ENCODE peak calls at places on chromosomes 13 and 19, in six cellular contexts. K is colonic mucosa; Z is A549; V is RWPE1; D is uterus; Q is CD8-positive, alpha-beta T cell. G is an unnamed sample.
A peak's percentile ranks its signal among the peaks of the same experiment; 100 is the strongest.

GRCh38 chr13:77789386-77789785 is 91.9 kb downstream of the SLAIN1 start:
- DNase-seq in Z (no peak), D (no peak), V (no peak), Q (no peak), K (no peak), G (no peak)

GRCh38 chr13:38417727-38418126 is 68.1 kb downstream of the UFM1 start:
- DNase-seq in V (peak; percentile 44), D (no peak), Q (no peak), K (no peak), Z (peak; percentile 5), G (no peak)

GRCh38 chr13:40568672-40569350 is 97.6 kb downstream of the FOXO1 start:
- DNase-seq in Q (no peak), D (no peak), Z (no peak), V (no peak), K (no peak), G (no peak)

GRCh38 chr19:11797491-11797890 is 832 bp upstream of the ZNF491 start:
- DNase-seq in Q (peak; percentile 84), D (peak; percentile 81), V (peak; percentile 93), Z (peak; percentile 18), K (peak; percentile 96), G (peak; percentile 93)

GRCh38 chr13:90299238-90299637 is 1048.2 kb upstream of the MIR17HG start:
- DNase-seq in D (no peak), V (no peak), Z (no peak), K (no peak), Q (no peak), G (no peak)

GRCh38 chr13:107395927-107396757 is 819.2 kb downstream of the LIG4 start:
- DNase-seq in V (no peak), K (no peak), D (no peak), Z (no peak), Q (no peak), G (no peak)

GRCh38 chr19:5314012-5314906 is 26.4 kb downstream of the PTPRS start:
- DNase-seq in Q (no peak), K (no peak), V (peak; percentile 38), Z (peak; percentile 71), D (no peak), G (no peak)

GRCh38 chr13:34361528-34361927 is 543.6 kb downstream of the RFC3 start:
- DNase-seq in Q (no peak), V (no peak), K (no peak), D (no peak), Z (no peak), G (no peak)

GRCh38 chr13:111431241-111431640 is 110.8 kb downstream of the TEX29 start:
- DNase-seq in K (no peak), V (no peak), Q (no peak), D (no peak), Z (no peak), G (no peak)

GRCh38 chr13:44218501-44219240 is 155.0 kb upstream of the SERP2 start:
- DNase-seq in D (peak; percentile 59), V (no peak), Z (no peak), K (peak; percentile 60), Q (no peak), G (no peak)

DNA sequence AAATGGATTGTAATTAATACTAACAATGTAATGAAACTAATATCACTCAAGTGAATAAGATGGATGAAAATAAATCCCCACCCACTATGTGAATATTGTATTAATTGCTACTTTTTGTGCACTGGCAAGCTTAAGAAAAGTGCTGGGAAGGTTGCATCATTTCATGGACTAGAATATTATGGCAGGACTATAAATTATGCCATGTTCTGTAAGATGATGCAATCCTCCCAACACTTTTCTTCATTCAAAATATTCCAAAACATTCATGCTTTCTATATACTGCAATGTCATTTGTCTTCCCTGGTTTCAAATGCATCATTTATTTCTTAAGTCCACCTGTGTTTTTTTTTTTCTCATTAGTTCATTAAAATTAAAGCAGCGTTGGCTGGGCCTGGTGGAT is 457.5 kb upstream of the GPC6 start:
- DNase-seq in V (no peak), Z (no peak), D (no peak), Q (no peak), K (no peak), G (no peak)
- H3K27ac ChIP-seq in V (no peak overlapping the region), Z (no peak overlapping the region), D (no peak overlapping the region), Q (no peak overlapping the region), K (no peak overlapping the region), G (no peak overlapping the region)

DNA sequence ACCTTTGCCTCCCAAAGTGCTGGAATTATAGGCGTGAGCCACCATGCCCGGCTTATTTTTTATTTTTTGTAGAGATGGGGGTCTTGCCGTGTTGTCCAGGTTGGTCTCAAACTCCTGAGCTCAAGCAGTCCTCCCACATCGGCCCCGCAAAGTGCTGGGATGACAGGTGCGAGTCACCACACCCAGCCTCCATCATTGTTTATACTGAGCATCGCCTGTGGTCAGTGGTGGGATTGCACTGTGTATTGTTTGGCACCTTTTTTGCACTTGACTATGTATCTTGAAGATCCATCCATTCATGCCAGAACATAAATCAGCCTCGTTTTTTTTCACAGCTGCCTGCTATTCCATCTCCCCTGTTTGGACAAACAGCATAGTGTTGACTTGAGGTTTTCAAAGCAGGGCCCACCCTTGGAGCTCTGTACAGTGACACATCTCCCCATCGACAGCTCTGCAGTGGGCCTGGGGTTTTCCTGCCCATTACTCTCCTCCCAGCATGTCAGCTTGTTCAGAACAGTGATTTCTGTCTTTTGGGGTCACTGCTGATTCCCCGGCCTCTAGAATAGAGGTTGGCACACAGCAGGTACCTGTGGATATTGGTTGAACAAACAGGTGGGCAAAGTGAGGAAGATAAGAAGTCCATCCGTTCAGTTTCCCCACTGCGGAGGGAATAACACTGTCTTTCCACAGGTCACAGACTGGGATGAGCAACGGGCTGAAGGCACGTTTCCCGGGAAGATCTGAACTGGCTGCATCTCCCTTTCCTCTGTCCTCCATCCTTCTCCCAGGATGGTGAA is 8.2 kb upstream of the UPK1A start:
- DNase-seq in Z (peak; percentile 50), Q (no peak), V (no peak), K (no peak), D (no peak), G (no peak)
- TF ChIP-seq CTCF in Z (no peak), Q (no peak), V (no peak), K (no peak), D (no peak), G (peak; percentile 20)

DNA sequence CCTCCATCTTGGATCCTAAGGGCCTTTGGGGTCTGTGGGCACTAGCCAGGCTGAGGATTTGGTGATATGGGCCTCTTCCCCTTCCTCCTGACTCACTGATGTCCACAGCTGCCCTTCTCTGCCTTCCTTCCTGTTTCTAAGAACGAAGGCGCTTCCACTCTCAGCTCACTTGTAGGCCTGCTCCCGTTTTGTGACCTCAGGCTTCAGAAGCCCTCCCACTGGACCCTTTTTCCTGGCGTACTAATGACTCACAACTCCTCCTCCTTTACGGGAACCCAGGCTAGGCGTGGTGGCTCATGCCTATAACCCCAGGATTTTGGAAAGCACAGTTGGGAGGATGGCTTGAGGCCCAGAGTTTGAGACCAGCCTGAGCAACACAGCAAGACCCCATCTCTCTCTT is 55.6 kb downstream of the TMED1 start:
- DNase-seq in Q (no peak), D (no peak), Z (no peak), K (no peak), V (no peak), G (peak; percentile 21)
- H3K27ac ChIP-seq in Q (no peak overlapping the region), D (peak overlapping the region; percentile 50), Z (no peak overlapping the region), K (peak overlapping the region; percentile 65), V (peak overlapping the region; percentile 55), G (no peak overlapping the region)

GRCh38 chr19:23273022-23273593 is 22.9 kb upstream of the ZNF724 start:
- DNase-seq in V (no peak), D (no peak), Z (no peak), Q (no peak), K (peak; percentile 50), G (no peak)
- TF ChIP-seq CTCF in V (no peak), D (no peak), Z (no peak), Q (no peak), K (no peak), G (no peak)

GRCh38 chr13:109764474-109765292 is 21.7 kb downstream of the IRS2 start:
- DNase-seq in Q (no peak), D (no peak), Z (no peak), V (no peak), K (no peak), G (no peak)
- H3K27ac ChIP-seq in Q (no peak overlapping the region), D (no peak overlapping the region), Z (no peak overlapping the region), V (peak overlapping the region; percentile 61), K (no peak overlapping the region), G (no peak overlapping the region)

GRCh38 chr13:53007872-53008271 is 20.7 kb upstream of the OLFM4 start:
- DNase-seq in Q (no peak), K (peak; percentile 48), D (no peak), V (no peak), Z (no peak), G (no peak)

GRCh38 chr13:53001871-53002270 is 26.7 kb upstream of the OLFM4 start:
- DNase-seq in K (no peak), Q (no peak), D (no peak), V (no peak), Z (no peak), G (no peak)

GRCh38 chr13:53001444-53001843 is 27.2 kb upstream of the OLFM4 start:
- DNase-seq in Z (no peak), V (no peak), Q (no peak), K (no peak), D (no peak), G (no peak)

GRCh38 chr13:53005631-53006030 is 23.0 kb upstream of the OLFM4 start:
- DNase-seq in V (no peak), Q (no peak), Z (no peak), K (no peak), D (no peak), G (no peak)

DNA sequence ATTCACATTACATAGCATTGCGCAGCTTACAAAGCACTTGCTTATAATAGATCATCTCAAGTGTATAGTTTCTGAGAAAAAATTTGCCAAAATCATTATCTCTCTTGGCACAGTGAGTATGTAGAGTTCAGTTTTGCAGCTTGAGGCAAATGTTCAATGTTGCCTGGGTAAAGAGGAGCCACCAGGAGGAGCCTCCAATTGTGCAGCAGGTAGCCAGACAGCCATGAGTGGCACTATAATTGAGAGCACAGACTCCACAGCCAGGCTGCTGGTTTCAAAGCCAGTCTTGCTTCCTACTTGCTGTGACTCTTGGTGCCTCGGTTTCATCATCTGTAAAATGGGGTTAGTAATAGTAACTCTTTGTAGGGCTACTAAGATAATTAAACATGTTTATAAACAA is 24.0 kb upstream of the OLFM4 start:
- DNase-seq in Q (no peak), K (peak; percentile 23), V (no peak), Z (no peak), D (no peak), G (no peak)
- TF ChIP-seq CTCF in Q (no peak), K (no peak), V (no peak), Z (no peak), D (no peak), G (peak; percentile 37)

G was measured in Peyer's patch.